ENCODE peak calls at places on chromosomes 2 and 18, in ten cellular contexts. X is colonic mucosa, N is adrenal gland, B is tibial nerve, I is WERI-Rb-1, Y is neural progenitor cell, S is stomach, R is MM.1S, H is mammary epithelial cell, G is ovary. D is an unnamed sample.

GRCh38 chr18:75247601-75248421 is 37.2 kb downstream of the TSHZ1 start:
- DNase-seq in S (no peak), B (no peak), G (no peak), Y (no peak), H (peak; percentile 54), X (no peak), R (peak; percentile 18), I (no peak), N (no peak), D (peak; percentile 31)

GRCh38 chr2:43225788-43226557 is 433 bp downstream of the ZFP36L2 start:
- DNase-seq in R (peak; percentile 84), H (peak; percentile 76), N (peak; percentile 67), B (peak; percentile 43), G (peak; percentile 69), I (peak; percentile 66), X (peak; percentile 76), Y (peak; percentile 86), S (no peak), D (no peak)

GRCh38 chr2:167294775-167295140 is 406.5 kb downstream of the XIRP2 start:
- DNase-seq in G (no peak), S (no peak), Y (no peak), X (no peak), B (no peak), I (no peak), N (no peak), R (peak; percentile 41), H (peak; percentile 29), D (no peak)

GRCh38 chr2:71347517-71347916 is 15.9 kb downstream of the ZNF638 start:
- DNase-seq in B (no peak), S (no peak), H (peak; percentile 7), I (no peak), R (peak; percentile 24), Y (peak; percentile 35), X (no peak), N (no peak), G (no peak), D (no peak)

GRCh38 chr2:25558262-25558661 is 115.1 kb downstream of the DTNB start:
- DNase-seq in Y (no peak), X (no peak), I (no peak), B (no peak), N (no peak), S (no peak), H (peak; percentile 54), G (no peak), R (peak; percentile 65), D (peak; percentile 18)

GRCh38 chr2:96800762-96801463 is 15.2 kb upstream of the CNNM3 start:
- DNase-seq in B (peak; percentile 40), X (peak; percentile 80), G (peak; percentile 71), Y (peak; percentile 80), N (peak; percentile 84), R (no peak), I (peak; percentile 80), S (peak; percentile 84), H (peak; percentile 43), D (peak; percentile 66)

GRCh38 chr2:22124003-22124402 is 1000.2 kb downstream of the TDRD15 start:
- DNase-seq in Y (no peak), N (no peak), H (no peak), X (no peak), I (no peak), G (no peak), B (no peak), S (no peak), R (no peak), D (no peak)

GRCh38 chr2:3745901-3746300 is 42.5 kb downstream of the DCDC2C start:
- DNase-seq in X (no peak), B (no peak), N (no peak), Y (no peak), R (no peak), G (no peak), H (no peak), S (no peak), I (no peak), D (no peak)

GRCh38 chr2:233354971-233355574 is 779 bp downstream of the DGKD start:
- DNase-seq in G (no peak), Y (peak; percentile 31), N (peak; percentile 47), S (peak; percentile 72), R (peak; percentile 28), H (peak; percentile 30), X (peak; percentile 58), B (no peak), I (no peak), D (peak; percentile 45)

GRCh38 chr2:233352141-233352842 is 2.0 kb upstream of the DGKD start:
- DNase-seq in S (no peak), X (no peak), G (no peak), N (no peak), R (no peak), H (no peak), Y (no peak), B (no peak), I (no peak), D (no peak)

GRCh38 chr2:233353101-233353768 is 1.1 kb upstream of the DGKD start:
- DNase-seq in X (no peak), S (peak; percentile 39), B (no peak), I (peak; percentile 90), R (no peak), H (no peak), N (no peak), Y (no peak), G (no peak), D (no peak)

GRCh38 chr2:233354500-233354924 is 218 bp downstream of the DGKD start:
- DNase-seq in X (no peak), Y (no peak), N (no peak), H (no peak), B (no peak), G (no peak), S (no peak), R (no peak), I (no peak), D (no peak)

DNA sequence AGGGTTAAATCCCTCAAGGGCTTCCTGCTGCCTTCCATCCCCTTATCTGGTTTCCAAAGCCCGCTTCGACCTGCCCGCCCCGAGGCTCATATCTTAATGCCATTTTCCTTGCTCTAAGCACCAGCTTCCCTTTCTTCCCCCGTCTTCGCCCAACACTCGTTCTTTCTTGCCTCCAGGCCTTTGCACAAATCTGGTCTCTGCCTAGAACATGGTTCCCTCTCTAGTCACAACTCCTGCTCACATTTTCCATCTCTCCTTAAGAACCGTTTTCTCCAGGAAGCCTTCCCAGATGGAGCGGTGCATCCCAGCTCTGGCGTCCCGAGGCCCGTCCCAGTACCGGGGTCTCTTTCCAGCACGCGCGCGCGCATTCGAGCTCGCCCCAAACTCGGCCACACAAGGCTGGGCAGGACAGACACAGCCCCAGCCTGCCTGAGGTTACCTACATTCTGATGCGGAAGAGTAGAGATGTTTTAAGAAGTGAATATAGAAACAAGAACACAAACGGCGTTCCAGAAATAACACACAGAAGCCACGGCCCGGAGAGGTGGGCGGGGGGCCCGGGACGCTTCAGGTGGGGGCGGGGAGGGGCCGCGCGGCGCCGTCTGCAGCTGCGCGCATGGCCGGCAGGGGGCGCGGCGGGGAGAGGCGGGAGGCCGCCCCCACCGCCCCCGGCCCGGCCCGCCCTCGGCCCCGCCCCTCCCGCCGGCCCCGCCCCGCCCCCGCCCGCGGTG is at the start of gene DGKD:
- DNase-seq in X (peak; percentile 77), N (peak; percentile 36), I (peak; percentile 49), S (peak; percentile 69), H (peak; percentile 9), B (peak; percentile 30), R (peak; percentile 68), G (peak; percentile 68), Y (peak; percentile 87), D (peak; percentile 78)
- TF ChIP-seq CTCF in X (no peak), N (peak; percentile 19), I (peak; percentile 42), S (no peak), H (no peak), B (peak; percentile 61), R (peak; percentile 14), G (no peak), Y (peak; percentile 58), D (peak; percentile 74)

GRCh38 chr2:38099096-38099997 is 23.4 kb upstream of the CYP1B1 start:
- DNase-seq in Y (peak; percentile 72), S (no peak), I (no peak), R (no peak), X (no peak), B (no peak), H (no peak), G (no peak), N (no peak), D (no peak)

GRCh38 chr2:38095996-38096861 is 20.3 kb upstream of the CYP1B1 start:
- DNase-seq in G (no peak), S (no peak), R (no peak), X (no peak), B (no peak), H (peak; percentile 89), N (no peak), I (no peak), Y (peak; percentile 7), D (peak; percentile 73)

GRCh38 chr2:38098351-38099095 is 22.6 kb upstream of the CYP1B1 start:
- DNase-seq in H (peak; percentile 19), I (no peak), G (no peak), R (no peak), S (no peak), Y (no peak), B (no peak), X (no peak), N (no peak), D (no peak)

GRCh38 chr2:38095655-38095995 is 19.7 kb upstream of the CYP1B1 start:
- DNase-seq in Y (no peak), R (no peak), X (no peak), I (no peak), G (no peak), B (no peak), H (no peak), S (no peak), N (no peak), D (no peak)

GRCh38 chr2:38097611-38098350 is 21.8 kb upstream of the CYP1B1 start:
- DNase-seq in H (peak; percentile 31), B (no peak), N (no peak), X (no peak), R (no peak), I (no peak), G (no peak), Y (peak; percentile 54), S (no peak), D (no peak)
- H3K27ac ChIP-seq in H (peak overlapping the region; percentile 85), B (no peak overlapping the region), N (peak overlapping the region; percentile 45), X (no peak overlapping the region), R (no peak overlapping the region), I (no peak overlapping the region), G (no peak overlapping the region), Y (no peak overlapping the region), S (peak overlapping the region; percentile 69), D (no peak overlapping the region)

DNA sequence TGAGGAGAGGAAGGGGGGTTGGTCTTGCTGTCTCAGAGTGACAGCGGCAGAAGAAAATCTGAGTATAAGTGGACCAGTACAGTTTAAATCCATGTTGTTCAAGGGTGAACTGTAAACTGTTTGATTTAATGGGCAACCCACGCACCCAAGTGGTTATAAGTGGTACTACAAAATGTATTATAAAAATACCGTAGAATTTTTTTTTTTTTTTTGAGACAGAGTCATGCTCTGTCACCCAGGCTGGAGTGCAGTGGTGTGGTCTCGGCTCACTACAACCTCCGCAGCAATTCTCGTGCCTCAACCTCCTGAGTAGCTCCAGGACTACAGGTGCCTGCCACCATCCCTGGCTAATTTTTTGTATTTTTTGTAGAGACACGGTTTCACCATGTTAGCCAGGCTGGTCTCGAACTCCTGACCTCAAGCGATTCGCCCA is 2.1 kb upstream of the CHCHD5 start:
- DNase-seq in S (no peak), H (peak; percentile 60), G (peak; percentile 24), B (no peak), X (peak; percentile 29), R (peak; percentile 68), N (peak; percentile 28), Y (peak; percentile 35), I (peak; percentile 16), D (peak; percentile 31)
- TF ChIP-seq CTCF in S (peak; percentile 17), H (peak; percentile 52), G (peak; percentile 51), B (peak; percentile 69), X (peak; percentile 50), R (peak; percentile 47), N (peak; percentile 67), Y (peak; percentile 56), I (peak; percentile 10), D (peak; percentile 66)

GRCh38 chr2:221314786-221315185 is 257.3 kb downstream of the EPHA4 start:
- DNase-seq in N (no peak), B (no peak), Y (no peak), R (no peak), H (no peak), G (no peak), X (no peak), S (no peak), I (no peak), D (no peak)

GRCh38 chr2:221323513-221323912 is 248.6 kb downstream of the EPHA4 start:
- DNase-seq in X (no peak), I (no peak), N (no peak), R (no peak), H (no peak), B (no peak), G (no peak), S (no peak), Y (no peak), D (no peak)

GRCh38 chr2:221322741-221323140 is 249.4 kb downstream of the EPHA4 start:
- DNase-seq in B (no peak), H (no peak), N (no peak), S (no peak), Y (no peak), I (no peak), R (no peak), G (no peak), X (no peak), D (no peak)

GRCh38 chr2:221318751-221319150 is 253.4 kb downstream of the EPHA4 start:
- DNase-seq in H (no peak), S (no peak), R (no peak), G (no peak), I (no peak), N (no peak), Y (no peak), X (no peak), B (no peak), D (no peak)
- H3K27ac ChIP-seq in H (no peak overlapping the region), S (no peak overlapping the region), R (no peak overlapping the region), G (no peak overlapping the region), I (no peak overlapping the region), N (no peak overlapping the region), Y (no peak overlapping the region), X (no peak overlapping the region), B (no peak overlapping the region), D (no peak overlapping the region)